ENCODE peak calls at places on chromosomes 5 and 9, in six cellular contexts. G is BE2C; X is CD8-positive, alpha-beta T cell; W is CD4-positive, alpha-beta memory T cell; B is Peyer's patch; D is adrenal gland. L is an unnamed sample.

GRCh38 chr5:81505672-81506071 is 111.7 kb upstream of the ACOT12 start:
- DNase-seq in G (no peak), X (no peak), W (no peak), B (no peak), D (no peak), L (no peak)

GRCh38 chr9:131095666-131096489 is 453 bp upstream of the AIF1L start:
- DNase-seq in G (peak; percentile 51), X (no peak), W (no peak), B (no peak), D (no peak), L (no peak)

GRCh38 chr5:82129723-82130285 is 148.3 kb downstream of the RPS23 start:
- DNase-seq in G (peak; percentile 24), X (no peak), W (no peak), B (no peak), D (no peak), L (no peak)

GRCh38 chr9:120443489-120443888 is 136.5 kb downstream of the CDK5RAP2 start:
- DNase-seq in G (no peak), X (no peak), W (no peak), B (no peak), D (no peak), L (no peak)

GRCh38 chr9:122228906-122229837 is at the start of gene LHX6:
- DNase-seq in G (no peak), X (no peak), W (no peak), B (no peak), D (peak; percentile 46), L (no peak)

GRCh38 chr5:118818604-118819003 is 169.7 kb downstream of the DTWD2 start:
- DNase-seq in G (no peak), X (no peak), W (no peak), B (no peak), D (no peak), L (no peak)

GRCh38 chr9:124776952-124777645 is at the start of gene OLFML2A:
- DNase-seq in G (peak; percentile 42), X (no peak), W (peak; percentile 11), B (peak; percentile 52), D (peak; percentile 27), L (peak; percentile 35)

GRCh38 chr9:83537331-83538171 is 650 bp downstream of the FRMD3 start:
- DNase-seq in G (peak; percentile 39), X (no peak), W (no peak), B (peak; percentile 60), D (no peak), L (no peak)

GRCh38 chr5:108212775-108213346 is 169.0 kb downstream of the FBXL17 start:
- DNase-seq in G (no peak), X (no peak), W (no peak), B (no peak), D (no peak), L (no peak)

GRCh38 chr5:40655138-40655537 is 24.6 kb upstream of the PTGER4 start:
- DNase-seq in G (no peak), X (no peak), W (no peak), B (no peak), D (no peak), L (no peak)

GRCh38 chr5:85205430-85205829 is 820.8 kb upstream of the EDIL3 start:
- DNase-seq in G (no peak), X (no peak), W (no peak), B (no peak), D (no peak), L (no peak)

GRCh38 chr5:98763001-98763630 is 10.3 kb upstream of the RGMB start:
- DNase-seq in G (no peak), X (no peak), W (no peak), B (no peak), D (no peak), L (no peak)

GRCh38 chr5:79992891-79993290 is 1.8 kb upstream of the MTX3 start:
- DNase-seq in G (no peak), X (no peak), W (no peak), B (no peak), D (no peak), L (no peak)

GRCh38 chr9:85444243-85444642 is 297.5 kb downstream of the AGTPBP1 start:
- DNase-seq in G (no peak), X (no peak), W (no peak), B (no peak), D (no peak), L (no peak)

GRCh38 chr9:93431498-93432105 is 19.9 kb upstream of the FAM120A start:
- DNase-seq in G (no peak), X (no peak), W (no peak), B (no peak), D (no peak), L (no peak)

GRCh38 chr5:151863566-151863965 is 61.1 kb downstream of the GLRA1 start:
- DNase-seq in G (no peak), X (no peak), W (no peak), B (no peak), D (no peak), L (no peak)

GRCh38 chr5:151492729-151493128 is 45.3 kb downstream of the SLC36A1 start:
- DNase-seq in G (no peak), X (no peak), W (no peak), B (no peak), D (peak; percentile 59), L (no peak)

GRCh38 chr5:66718374-66718977 is 122.3 kb downstream of the MAST4 start:
- DNase-seq in G (no peak), X (no peak), W (no peak), B (no peak), D (no peak), L (no peak)

GRCh38 chr9:76761448-76761847 is 2.8 kb upstream of the PCA3 start:
- DNase-seq in G (no peak), X (no peak), W (no peak), B (no peak), D (no peak), L (no peak)

GRCh38 chr5:135008981-135009735 is 24.9 kb downstream of the PITX1 start:
- DNase-seq in G (no peak), X (no peak), W (no peak), B (no peak), D (no peak), L (no peak)

GRCh38 chr5:91441082-91441481 is 58.0 kb upstream of the ARRDC3 start:
- DNase-seq in G (no peak), X (no peak), W (no peak), B (no peak), D (no peak), L (no peak)

GRCh38 chr9:4225291-4226119 is 74.4 kb downstream of the GLIS3 start:
- DNase-seq in G (no peak), X (no peak), W (no peak), B (no peak), D (no peak), L (no peak)

GRCh38 chr9:83956288-83957028 is 23.6 kb downstream of the HNRNPK start:
- DNase-seq in G (peak; percentile 77), X (peak; percentile 56), W (peak; percentile 38), B (peak; percentile 95), D (peak; percentile 82), L (peak; percentile 42)

GRCh38 chr9:107286057-107286456 is 3.0 kb downstream of the RAD23B start:
- DNase-seq in G (no peak), X (no peak), W (no peak), B (no peak), D (no peak), L (no peak)

GRCh38 chr9:99076483-99077171 is 28.3 kb upstream of the TGFBR1 start:
- DNase-seq in G (no peak), X (peak; percentile 56), W (peak; percentile 57), B (no peak), D (peak; percentile 50), L (no peak)

GRCh38 chr5:34652466-34652865 is 3.7 kb upstream of the RAI14 start:
- DNase-seq in G (no peak), X (no peak), W (no peak), B (no peak), D (no peak), L (no peak)

GRCh38 chr5:177335043-177335700 is 16.3 kb downstream of the LMAN2 start:
- DNase-seq in G (no peak), X (no peak), W (no peak), B (peak; percentile 22), D (no peak), L (no peak)

GRCh38 chr5:55096860-55097259 is 5.6 kb upstream of the GZMA start:
- DNase-seq in G (no peak), X (peak; percentile 49), W (peak; percentile 72), B (no peak), D (no peak), L (no peak)

GRCh38 chr9:37390759-37391158 is 31.7 kb upstream of the GRHPR start:
- DNase-seq in G (no peak), X (peak; percentile 15), W (peak; percentile 26), B (no peak), D (no peak), L (no peak)

GRCh38 chr9:134837529-134837928 is 43.1 kb upstream of the FCN2 start:
- DNase-seq in G (no peak), X (no peak), W (no peak), B (no peak), D (no peak), L (no peak)

GRCh38 chr5:2711446-2712425 is 39.7 kb downstream of the IRX2 start:
- DNase-seq in G (no peak), X (no peak), W (no peak), B (no peak), D (no peak), L (no peak)
- H3K9me3 ChIP-seq in G (no peaks in the 10 kb centered on the region), X (no peaks in the 10 kb centered on the region), W (no peaks in the 10 kb centered on the region), B (no peaks in the 10 kb centered on the region), D (no peaks in the 10 kb centered on the region), L (no peaks in the 10 kb centered on the region)

GRCh38 chr5:32201140-32201539 is 27.0 kb upstream of the GOLPH3 start:
- DNase-seq in G (no peak), X (no peak), W (no peak), B (no peak), D (no peak), L (no peak)
- H3K9me3 ChIP-seq in G (no peaks in the 10 kb centered on the region), X (no peaks in the 10 kb centered on the region), W (no peaks in the 10 kb centered on the region), B (no peaks in the 10 kb centered on the region), D (no peaks in the 10 kb centered on the region), L (no peaks in the 10 kb centered on the region)

DNA sequence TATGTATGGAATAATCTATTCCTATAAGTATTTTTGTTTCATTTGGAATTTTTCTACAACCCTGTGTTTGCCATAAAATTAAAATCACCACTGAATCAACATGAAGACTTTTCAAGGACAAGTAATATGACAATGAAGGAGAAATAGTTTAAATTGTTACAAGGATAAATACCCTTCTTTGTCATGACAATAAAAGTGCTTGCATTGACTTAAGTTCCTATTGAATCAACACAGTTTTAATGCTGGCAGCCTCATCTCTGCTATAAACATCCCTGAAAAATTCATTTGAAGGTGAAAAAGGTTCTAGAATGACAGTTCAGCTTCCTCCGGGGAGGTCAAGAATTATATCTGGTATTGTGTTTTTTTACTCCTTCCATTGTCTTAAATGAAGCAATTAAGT is 1105.1 kb upstream of the CDH9 start:
- DNase-seq in G (no peak), X (no peak), W (no peak), B (no peak), D (no peak), L (no peak)
- H3K9me3 ChIP-seq in G (no peaks in the 10 kb centered on the region), X (no peaks in the 10 kb centered on the region), W (no peaks in the 10 kb centered on the region), B (no peaks in the 10 kb centered on the region), D (no peaks in the 10 kb centered on the region), L (no peaks in the 10 kb centered on the region)

GRCh38 chr5:44396312-44396711 is 7.1 kb upstream of the FGF10 start:
- DNase-seq in G (no peak), X (no peak), W (no peak), B (no peak), D (no peak), L (no peak)

GRCh38 chr5:44402084-44402483 is 12.9 kb upstream of the FGF10 start:
- DNase-seq in G (no peak), X (no peak), W (no peak), B (no peak), D (no peak), L (no peak)

GRCh38 chr5:44398382-44398781 is 9.2 kb upstream of the FGF10 start:
- DNase-seq in G (no peak), X (no peak), W (no peak), B (no peak), D (no peak), L (no peak)

GRCh38 chr5:44401611-44402010 is 12.4 kb upstream of the FGF10 start:
- DNase-seq in G (no peak), X (no peak), W (no peak), B (no peak), D (no peak), L (no peak)
- H3K9me3 ChIP-seq in G (no peaks in the 10 kb centered on the region), X (no peaks in the 10 kb centered on the region), W (no peaks in the 10 kb centered on the region), B (no peaks in the 10 kb centered on the region), D (no peaks in the 10 kb centered on the region), L (no peaks in the 10 kb centered on the region)

L was measured in T-helper 17 cell.